ENCODE peak calls at places on chromosomes 3 and 15, in seven cellular contexts. I is ovary, O is upper lobe of right lung, G is AG04450, C is heart left ventricle, Z is AG04449, W is right lobe of liver. K is an unnamed sample.

GRCh38 chr3:195580733-195581443 is 2.9 kb downstream of the APOD start:
- DNase-seq in Z (peak), G (peak), O (no peak), W (no peak), I (peak), C (no peak), K (peak)

GRCh38 chr3:142106536-142106935 is 42.8 kb downstream of the TFDP2 start:
- DNase-seq in C (no peak), G (no peak), Z (no peak), W (no peak), I (no peak), O (no peak), K (no peak)

GRCh38 chr15:79283252-79284048 is 928 bp downstream of the ANKRD34C start:
- DNase-seq in O (peak), C (peak), I (peak), W (peak), G (no peak), Z (no peak), K (peak)

GRCh38 chr3:98541695-98542094 is 9.9 kb downstream of the GPR15 start:
- DNase-seq in O (no peak), W (no peak), I (no peak), Z (no peak), C (no peak), G (no peak), K (no peak)

GRCh38 chr15:53586815-53587214 is 172.6 kb downstream of the WDR72 start:
- DNase-seq in G (no peak), C (no peak), W (peak), O (no peak), I (no peak), Z (no peak), K (peak)

GRCh38 chr3:124935264-124935663 is 713 bp upstream of the MUC13 start:
- DNase-seq in Z (no peak), O (no peak), W (no peak), G (no peak), C (no peak), I (no peak), K (no peak)

GRCh38 chr3:114659109-114660081 is 365.6 kb downstream of the TIGIT start:
- DNase-seq in G (no peak), O (no peak), W (no peak), Z (no peak), C (peak), I (no peak), K (peak)

GRCh38 chr15:45157056-45157455 is 27.3 kb downstream of the DUOX1 start:
- DNase-seq in G (peak), C (no peak), Z (peak), I (no peak), W (no peak), O (no peak), K (peak)

GRCh38 chr15:73504885-73505284 is 61.9 kb downstream of the REC114 start:
- DNase-seq in C (no peak), I (no peak), O (no peak), W (no peak), Z (no peak), G (no peak), K (no peak)

GRCh38 chr3:37734886-37735285 is 126.8 kb upstream of the CTDSPL start:
- DNase-seq in W (no peak), Z (no peak), O (no peak), G (no peak), C (no peak), I (no peak), K (no peak)

GRCh38 chr15:63519548-63520178 is 15.3 kb downstream of the USP3 start:
- DNase-seq in O (no peak), C (no peak), G (no peak), W (no peak), I (no peak), Z (no peak), K (no peak)

GRCh38 chr3:195756935-195757302 is 36.1 kb downstream of the MUC20 start:
- DNase-seq in I (no peak), Z (no peak), C (no peak), W (no peak), O (no peak), G (no peak), K (no peak)

GRCh38 chr15:82177291-82178010 is 85.1 kb downstream of the EFL1 start:
- DNase-seq in G (no peak), O (no peak), W (no peak), Z (peak), C (no peak), I (no peak), K (peak)

GRCh38 chr3:197749315-197749600 is 425 bp upstream of the FYTTD1 start:
- DNase-seq in O (no peak), Z (no peak), I (no peak), G (no peak), C (no peak), W (no peak), K (peak)

GRCh38 chr3:5569152-5569551 is 381.6 kb downstream of the EDEM1 start:
- DNase-seq in O (no peak), W (no peak), I (no peak), G (no peak), C (no peak), Z (no peak), K (no peak)

GRCh38 chr3:71055602-71056001 is 527.9 kb downstream of the FOXP1 start:
- DNase-seq in O (no peak), Z (no peak), C (no peak), I (no peak), W (no peak), G (no peak), K (peak)

GRCh38 chr3:194872669-194872977 is 186.9 kb downstream of the FAM43A start:
- DNase-seq in O (no peak), I (no peak), W (no peak), G (peak), C (no peak), Z (peak), K (peak)

GRCh38 chr3:70298385-70298784 is 14.1 kb downstream of the MDFIC2 start:
- DNase-seq in I (no peak), Z (no peak), W (no peak), G (no peak), O (no peak), C (no peak), K (no peak)

GRCh38 chr15:52109559-52110451 is 2.8 kb downstream of the BCL2L10 start:
- DNase-seq in W (no peak), O (no peak), C (no peak), Z (no peak), I (no peak), G (no peak), K (no peak)

GRCh38 chr3:13219902-13220296 is 146.7 kb upstream of the IQSEC1 start:
- DNase-seq in I (no peak), W (peak), O (no peak), G (no peak), C (no peak), Z (no peak), K (no peak)

GRCh38 chr3:24683511-24684384 is 189.1 kb upstream of the THRB start:
- DNase-seq in Z (no peak), C (no peak), I (no peak), W (no peak), G (peak), O (no peak), K (peak)

GRCh38 chr15:64017082-64017588 is 29.1 kb downstream of the DAPK2 start:
- DNase-seq in W (no peak), C (no peak), I (no peak), O (no peak), Z (no peak), G (no peak), K (peak)

GRCh38 chr15:67762610-67763368 is 62.5 kb upstream of the SKOR1 start:
- DNase-seq in G (no peak), W (no peak), I (no peak), O (no peak), C (no peak), Z (no peak), K (peak)

GRCh38 chr3:179100652-179101051 is 29.0 kb upstream of the ZMAT3 start:
- DNase-seq in G (no peak), C (no peak), Z (no peak), O (no peak), W (no peak), I (no peak), K (peak)

GRCh38 chr3:150050510-150050909 is 79.8 kb upstream of the PFN2 start:
- DNase-seq in I (no peak), Z (no peak), W (no peak), C (no peak), O (no peak), G (no peak), K (no peak)

GRCh38 chr15:62848631-62849050 is 193.9 kb upstream of the TPM1 start:
- DNase-seq in Z (no peak), C (no peak), O (no peak), W (no peak), I (no peak), G (no peak), K (peak)

GRCh38 chr3:63762180-63762579 is 56.9 kb upstream of the C3orf49 start:
- DNase-seq in O (no peak), Z (peak), G (no peak), I (no peak), C (no peak), W (no peak), K (peak)

GRCh38 chr3:30004481-30004880 is 601.9 kb upstream of the TGFBR2 start:
- DNase-seq in Z (no peak), O (no peak), I (no peak), C (no peak), W (no peak), G (no peak), K (peak)

GRCh38 chr3:76566904-76567303 is 473.0 kb upstream of the ROBO2 start:
- DNase-seq in G (no peak), W (no peak), Z (no peak), C (no peak), O (no peak), I (no peak), K (no peak)

GRCh38 chr15:95105229-95105628 is 873.9 kb downstream of the MCTP2 start:
- DNase-seq in Z (peak), I (no peak), W (no peak), O (no peak), C (no peak), G (no peak), K (peak)

GRCh38 chr15:50685191-50685975 is 1.2 kb downstream of the TRPM7 start:
- DNase-seq in O (no peak), I (no peak), C (no peak), Z (no peak), G (no peak), W (no peak), K (no peak)

GRCh38 chr3:158094235-158094916 is 11.8 kb downstream of the SHOX2 start:
- DNase-seq in C (no peak), Z (no peak), I (no peak), G (no peak), W (peak), O (peak), K (no peak)

GRCh38 chr15:69668049-69668705 is 215.6 kb downstream of the RPLP1 start:
- DNase-seq in Z (no peak), O (no peak), C (no peak), I (no peak), W (no peak), G (no peak), K (no peak)

GRCh38 chr3:94472511-94472910 is 409.6 kb downstream of the NSUN3 start:
- DNase-seq in G (no peak), O (no peak), W (no peak), C (no peak), Z (no peak), I (no peak), K (no peak)

GRCh38 chr3:177921153-177921552 is 615.1 kb upstream of the KCNMB2 start:
- DNase-seq in C (no peak), Z (no peak), W (no peak), G (no peak), I (no peak), O (no peak), K (no peak)

GRCh38 chr15:81357178-81357686 is 16.8 kb downstream of the TMC3 start:
- DNase-seq in Z (no peak), I (no peak), C (no peak), O (no peak), W (no peak), G (no peak), K (no peak)

GRCh38 chr3:52176188-52176752 is 21.7 kb upstream of the ALAS1 start:
- DNase-seq in W (peak), O (peak), G (no peak), C (no peak), I (no peak), Z (no peak), K (no peak)

GRCh38 chr3:11120091-11120845 is 34.0 kb upstream of the HRH1 start:
- DNase-seq in W (no peak), C (no peak), G (no peak), O (no peak), I (no peak), Z (no peak), K (no peak)

GRCh38 chr3:64178419-64178818 is 46.8 kb downstream of the PRICKLE2 start:
- DNase-seq in G (no peak), C (no peak), Z (no peak), O (no peak), W (no peak), I (no peak), K (no peak)

GRCh38 chr3:172247525-172248274 is 200.6 kb downstream of the GHSR start:
- DNase-seq in O (no peak), I (no peak), C (no peak), W (no peak), G (no peak), Z (no peak), K (no peak)

GRCh38 chr3:172244011-172244410 is 204.2 kb downstream of the GHSR start:
- DNase-seq in Z (no peak), I (no peak), O (no peak), G (no peak), W (no peak), C (no peak), K (peak)

GRCh38 chr3:172241385-172241784 is 202.0 kb downstream of the FNDC3B start:
- DNase-seq in C (no peak), Z (no peak), I (no peak), W (no peak), O (no peak), G (no peak), K (peak)

GRCh38 chr3:172249039-172249438 is 199.2 kb downstream of the GHSR start:
- DNase-seq in O (no peak), C (no peak), Z (peak), G (no peak), W (no peak), I (no peak), K (peak)

DNA sequence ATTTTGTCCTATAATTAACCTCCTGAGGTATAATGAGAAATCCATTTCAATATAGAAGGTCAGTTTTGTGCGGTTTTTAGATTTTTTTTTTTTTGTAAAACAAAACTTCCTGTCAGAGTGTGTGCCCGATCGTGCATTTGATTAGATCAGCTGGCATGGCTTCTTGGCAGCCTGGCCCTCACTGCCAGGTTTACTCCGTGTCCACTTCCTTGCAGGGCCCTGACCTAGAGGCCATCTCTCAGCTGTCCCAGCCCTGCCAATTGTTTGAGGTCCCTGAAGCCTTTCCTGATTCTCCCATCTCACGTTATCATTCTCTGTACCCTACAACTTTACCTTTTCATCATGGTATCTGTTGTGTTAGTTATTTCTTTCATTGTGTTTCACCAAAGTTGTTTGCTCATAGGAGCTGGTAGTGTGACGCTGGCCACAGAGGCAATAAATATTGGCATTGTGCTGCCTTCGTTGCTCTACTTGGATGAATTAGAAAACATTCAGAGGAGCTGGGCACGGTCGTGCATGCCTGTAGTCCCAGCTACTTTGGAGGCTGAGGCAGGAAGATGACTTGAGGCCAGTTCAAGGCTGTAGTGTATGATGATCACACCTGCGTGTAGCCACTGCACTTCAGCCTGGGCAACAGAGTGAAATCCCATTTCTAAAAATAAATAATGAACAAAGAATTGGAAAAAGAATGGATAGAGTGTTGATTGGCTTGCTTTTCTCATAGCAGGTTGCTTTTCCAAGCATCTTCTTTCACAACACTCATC is 202.0 kb downstream of the GHSR start:
- DNase-seq in G (no peak), O (no peak), W (peak), I (no peak), C (no peak), Z (no peak), K (no peak)
- TF ChIP-seq CTCF in G (no peak), O (no peak), W (no peak), I (no peak), C (no peak), Z (no peak), K (no peak)

GRCh38 chr3:43894176-43895049 is 203.7 kb downstream of the ABHD5 start:
- DNase-seq in O (peak), C (peak), I (peak), G (peak), Z (no peak), W (no peak), K (peak)

GRCh38 chr3:43892061-43892460 is 201.3 kb downstream of the ABHD5 start:
- DNase-seq in O (no peak), C (no peak), G (no peak), Z (no peak), W (no peak), I (no peak), K (no peak)

GRCh38 chr3:43892535-43892934 is 201.8 kb downstream of the ABHD5 start:
- DNase-seq in O (peak), G (no peak), W (no peak), C (no peak), I (no peak), Z (no peak), K (no peak)

GRCh38 chr3:43895573-43895972 is 204.8 kb downstream of the ABHD5 start:
- DNase-seq in C (no peak), Z (no peak), W (no peak), O (no peak), G (no peak), I (no peak), K (no peak)

DNA sequence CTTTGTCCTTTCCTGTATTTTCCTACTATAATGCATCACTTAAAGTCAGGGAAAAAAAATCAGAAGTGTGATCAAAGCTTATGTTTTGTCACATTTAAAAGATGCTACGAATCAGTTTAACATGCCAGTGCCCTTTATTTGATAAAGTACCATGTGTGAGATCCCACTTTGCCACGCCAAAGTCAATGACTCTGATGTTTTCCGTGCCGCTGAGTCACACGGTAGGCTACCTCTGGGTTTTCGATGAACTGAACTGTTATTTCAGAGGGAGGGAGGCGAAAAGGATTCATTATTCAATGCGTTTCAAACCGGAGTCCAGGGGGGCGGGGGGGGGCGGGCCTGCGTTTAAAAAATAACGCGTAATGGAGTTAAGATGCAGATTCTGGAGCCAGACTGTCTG is 203.0 kb downstream of the ABHD5 start:
- DNase-seq in C (no peak), Z (no peak), W (no peak), O (no peak), I (no peak), G (no peak), K (peak)
- H3K4me3 ChIP-seq in C (peak), Z (peak), W (peak), O (peak), I (peak), G (peak), K (peak)

GRCh38 chr3:154932633-154933032 is 147.5 kb upstream of the MME start:
- DNase-seq in C (no peak), G (no peak), O (no peak), W (no peak), Z (no peak), I (no peak), K (peak)
- TF ChIP-seq CTCF in C (no peak), G (no peak), O (no peak), W (no peak), Z (no peak), I (no peak), K (no peak)

GRCh38 chr15:74821790-74822158 is 4.7 kb upstream of the CPLX3 start:
- DNase-seq in Z (no peak), C (no peak), W (no peak), I (no peak), G (no peak), O (no peak), K (no peak)
- H3K4me3 ChIP-seq in Z (no peak), C (no peak), W (no peak), I (no peak), G (no peak), O (no peak), K (no peak)

GRCh38 chr15:42069496-42070275 is 24.7 kb downstream of the PLA2G4D start:
- DNase-seq in I (peak), Z (no peak), W (no peak), C (no peak), O (no peak), G (no peak), K (no peak)

GRCh38 chr15:42070966-42071350 is 23.4 kb downstream of the PLA2G4D start:
- DNase-seq in I (no peak), O (no peak), Z (no peak), W (no peak), C (no peak), G (no peak), K (no peak)

GRCh38 chr15:42070276-42070965 is 23.9 kb downstream of the PLA2G4D start:
- DNase-seq in G (no peak), W (no peak), I (no peak), C (no peak), O (no peak), Z (no peak), K (no peak)

GRCh38 chr15:42068601-42069000 is 25.8 kb downstream of the PLA2G4D start:
- DNase-seq in Z (no peak), W (no peak), O (no peak), G (no peak), I (no peak), C (no peak), K (no peak)

GRCh38 chr15:42069025-42069424 is 25.3 kb downstream of the PLA2G4D start:
- DNase-seq in C (no peak), O (no peak), Z (no peak), W (no peak), G (no peak), I (no peak), K (no peak)
- TF ChIP-seq CTCF in C (no peak), O (no peak), Z (no peak), W (no peak), G (no peak), I (no peak), K (no peak)

DNA sequence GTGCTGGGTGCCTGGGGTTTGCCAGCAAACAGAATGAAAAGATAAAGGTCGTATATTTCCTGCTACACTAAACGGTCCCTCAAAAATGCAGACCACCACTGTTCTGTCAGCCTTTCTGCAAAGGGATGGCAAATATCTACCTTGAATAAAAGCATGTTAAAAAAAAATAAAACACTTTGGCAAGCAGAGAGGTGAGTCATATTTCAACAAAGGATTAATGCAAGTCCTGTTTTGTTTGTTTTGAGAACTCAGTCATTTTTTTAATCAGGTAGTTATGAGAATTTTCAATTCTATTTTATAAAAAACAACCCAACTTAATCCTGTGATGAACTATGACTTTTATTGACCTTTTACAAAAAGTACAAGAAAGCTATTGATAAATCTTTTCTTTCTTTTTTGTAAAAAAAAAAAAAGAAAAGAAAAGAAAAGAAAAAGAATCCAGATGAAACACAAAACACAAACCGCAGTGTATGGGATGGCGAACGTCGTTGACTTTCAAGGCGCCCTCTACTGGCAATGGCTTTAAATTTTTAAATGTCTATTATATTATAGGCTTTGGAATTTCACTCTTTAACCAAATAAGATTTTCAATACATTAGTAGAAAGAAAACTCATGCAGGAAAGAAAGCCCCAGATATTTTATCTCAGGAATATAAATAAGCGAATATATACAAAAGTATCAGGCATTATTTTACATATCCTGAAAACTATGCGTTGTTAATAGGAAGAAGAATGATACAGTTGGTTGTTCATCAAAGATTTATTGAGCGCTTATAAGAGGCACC is 87.8 kb downstream of the NCEH1 start:
- DNase-seq in I (no peak), C (no peak), Z (no peak), O (no peak), G (no peak), W (no peak), K (peak)
- H3K4me3 ChIP-seq in I (no peak), C (peak), Z (no peak), O (no peak), G (no peak), W (no peak), K (no peak)